ENCODE peak calls at places on chromosome 20, in ten cellular contexts. P is iris pigment epithelial cell; N is HCT116; T is HFFc6; S is AG04450; W is stimulated activated CD8-positive, alpha-beta memory T cell treated with anti-CD3 and anti-CD28 coated beads, Interleukin-15, amount 100 ng/mL, for 24 hours; Z is spleen; G is SW480; K is memory B cell; H is nephron progenitor cell. I is an unnamed sample.

GRCh38 chr20:51492167-51493092 is 50.1 kb downstream of the NFATC2 start:
- DNase-seq in T (no peak), N (no peak), G (no peak), H (no peak), S (no peak), Z (peak), K (no peak), W (no peak), P (no peak), I (no peak)

GRCh38 chr20:11447371-11448100 is 470.2 kb upstream of the BTBD3 start:
- DNase-seq in K (no peak), W (no peak), H (no peak), Z (peak), S (no peak), G (no peak), P (no peak), T (no peak), N (no peak), I (no peak)

GRCh38 chr20:44039147-44039546 is 124.5 kb downstream of the TOX2 start:
- DNase-seq in Z (peak), H (no peak), P (no peak), G (no peak), W (no peak), N (no peak), K (no peak), S (no peak), T (no peak), I (no peak)

GRCh38 chr20:31894980-31895675 is 24.7 kb downstream of the TTLL9 start:
- DNase-seq in N (no peak), Z (no peak), P (peak), G (peak), W (no peak), K (peak), H (no peak), T (peak), S (no peak), I (peak)

GRCh38 chr20:3732327-3733118 is at the start of gene HSPA12B:
- DNase-seq in H (peak), K (no peak), G (no peak), T (no peak), S (no peak), N (no peak), W (no peak), Z (peak), P (no peak), I (no peak)

GRCh38 chr20:57326667-57327455 is 2.7 kb upstream of the SPO11 start:
- DNase-seq in S (no peak), N (peak), H (no peak), W (no peak), K (no peak), P (no peak), Z (no peak), T (no peak), G (peak), I (no peak)

GRCh38 chr20:20820780-20821495 is 108.5 kb upstream of the RALGAPA2 start:
- DNase-seq in T (peak), G (no peak), S (no peak), P (no peak), H (no peak), Z (no peak), N (no peak), W (no peak), K (no peak), I (no peak)

GRCh38 chr20:36644032-36644712 is 1.8 kb downstream of the SLA2 start:
- DNase-seq in P (no peak), N (no peak), G (no peak), S (no peak), H (no peak), K (no peak), T (no peak), Z (peak), W (peak), I (no peak)

GRCh38 chr20:50308513-50309279 is 118.1 kb downstream of the CEBPB start:
- DNase-seq in H (peak), P (peak), K (no peak), S (peak), G (no peak), W (no peak), Z (peak), N (peak), T (peak), I (peak)

I was measured in fibroblast of mammary gland.